ENCODE peak calls at places on chromosomes 11 and 22, in ten cellular contexts. S is germinal center; N is tibial artery; E is stimulated activated CD4-positive, alpha-beta T cell treated with anti-CD3 and anti-CD28 coated beads, Interleukin-1b, Interleukin-23, amount 100 ng/mL, for 24 hours; I is OCI-M1; J is ELR; U is AG20443; K is activated CD4-positive, alpha-beta T cell treated with anti-CD3 and anti-CD28 coated beads, Interleukin-2, amount 50 U/mL, for 24 hours; T is progenitor cell of endocrine pancreas; B is CD4-positive, alpha-beta T cell. O is an unnamed sample.

GRCh38 chr11:72144807-72145565 is 9.5 kb downstream of the FOLR3 start:
- DNase-seq in I (no peak), N (no peak), T (no peak), E (no peak), B (no peak), U (peak; percentile 47), S (no peak), K (no peak), J (peak; percentile 99), O (no peak)

GRCh38 chr11:1082346-1082727 is 7.7 kb downstream of the MUC2 start:
- DNase-seq in I (no peak), J (no peak), U (no peak), B (no peak), T (no peak), E (no peak), S (no peak), N (no peak), K (no peak), O (no peak)

GRCh38 chr11:100682247-100682969 is 4.7 kb upstream of the ARHGAP42 start:
- DNase-seq in S (peak; percentile 10), T (no peak), E (no peak), K (no peak), I (peak; percentile 35), J (peak; percentile 50), U (peak; percentile 48), N (no peak), B (no peak), O (no peak)

GRCh38 chr11:35304393-35304790 is 115.0 kb downstream of the SLC1A2 start:
- DNase-seq in K (no peak), I (no peak), S (no peak), T (no peak), J (peak; percentile 58), E (no peak), N (no peak), U (peak; percentile 54), B (no peak), O (no peak)

GRCh38 chr22:46421272-46421671 is 85.8 kb downstream of the TRMU start:
- DNase-seq in U (no peak), E (no peak), I (no peak), T (no peak), N (no peak), B (no peak), S (peak; percentile 16), K (no peak), J (no peak), O (peak; percentile 52)

GRCh38 chr11:134033276-134033675 is 35.6 kb upstream of the JAM3 start:
- DNase-seq in E (no peak), U (no peak), K (no peak), J (no peak), S (no peak), T (no peak), I (no peak), N (no peak), B (no peak), O (no peak)

GRCh38 chr22:37664249-37665101 is 6.0 kb downstream of the PDXP start:
- DNase-seq in B (no peak), E (no peak), T (no peak), N (no peak), K (no peak), J (no peak), I (no peak), U (no peak), S (no peak), O (no peak)

GRCh38 chr11:12433571-12434061 is 56.2 kb downstream of the PARVA start:
- DNase-seq in N (no peak), J (peak; percentile 70), E (no peak), I (no peak), K (no peak), S (no peak), B (no peak), U (peak; percentile 66), T (no peak), O (no peak)

GRCh38 chr22:37318255-37319109 is 36.2 kb downstream of the CYTH4 start:
- DNase-seq in U (no peak), I (no peak), J (no peak), E (no peak), S (no peak), N (no peak), T (no peak), K (no peak), B (no peak), O (no peak)

GRCh38 chr22:36399473-36399780 is 11.7 kb upstream of the MYH9 start:
- DNase-seq in B (no peak), E (no peak), K (no peak), I (no peak), S (no peak), J (no peak), U (no peak), N (no peak), T (no peak), O (no peak)

GRCh38 chr11:35539256-35539655 is 13.8 kb upstream of the PAMR1 start:
- DNase-seq in S (no peak), E (no peak), I (no peak), K (no peak), U (no peak), B (no peak), T (no peak), N (no peak), J (peak; percentile 45), O (no peak)

GRCh38 chr11:29937526-29937925 is 79.3 kb downstream of the KCNA4 start:
- DNase-seq in B (no peak), J (no peak), N (no peak), I (no peak), U (no peak), T (no peak), E (no peak), K (no peak), S (no peak), O (no peak)

GRCh38 chr11:62898027-62898426 is 17.3 kb downstream of the SLC3A2 start:
- DNase-seq in N (no peak), U (no peak), T (no peak), S (no peak), E (no peak), K (no peak), B (no peak), J (no peak), I (no peak), O (no peak)

GRCh38 chr11:112881461-112881860 is 79.8 kb upstream of the NCAM1 start:
- DNase-seq in B (no peak), S (no peak), K (no peak), T (peak; percentile 42), N (no peak), E (no peak), I (no peak), U (peak; percentile 87), J (peak; percentile 6), O (no peak)

GRCh38 chr11:117199061-117199915 is at the start of gene TAGLN:
- DNase-seq in E (no peak), T (no peak), B (no peak), S (no peak), I (no peak), U (peak; percentile 97), N (peak; percentile 88), J (peak; percentile 76), K (no peak), O (no peak)

GRCh38 chr11:46288451-46288850 is 11.0 kb downstream of the CREB3L1 start:
- DNase-seq in I (no peak), S (no peak), N (no peak), K (no peak), T (no peak), U (no peak), J (no peak), B (no peak), E (no peak), O (no peak)

GRCh38 chr11:107898270-107898669 is 30.0 kb upstream of the RAB39A start:
- DNase-seq in N (no peak), E (no peak), U (peak; percentile 66), B (no peak), K (no peak), J (peak; percentile 64), T (no peak), I (peak; percentile 1), S (no peak), O (no peak)

GRCh38 chr22:26894766-26895485 is 237.5 kb downstream of the MIAT start:
- DNase-seq in B (no peak), T (no peak), E (no peak), I (no peak), K (no peak), S (no peak), U (peak; percentile 89), J (peak; percentile 86), N (peak; percentile 49), O (no peak)

GRCh38 chr22:37229012-37229804 is 14.9 kb downstream of the RAC2 start:
- DNase-seq in K (no peak), B (peak; percentile 33), N (no peak), I (no peak), T (no peak), E (no peak), J (peak; percentile 90), S (no peak), U (peak; percentile 71), O (no peak)

GRCh38 chr22:32987081-32987631 is 71.0 kb downstream of the SYN3 start:
- DNase-seq in S (no peak), B (no peak), U (no peak), I (peak; percentile 59), J (no peak), K (no peak), N (no peak), E (no peak), T (no peak), O (no peak)

GRCh38 chr11:125621995-125622394 is 3.0 kb upstream of the CHEK1 start:
- DNase-seq in E (no peak), B (no peak), T (no peak), N (no peak), I (no peak), U (peak; percentile 16), J (peak; percentile 86), K (no peak), S (no peak), O (no peak)

GRCh38 chr11:134725939-134726639 is 314.0 kb upstream of the B3GAT1 start:
- DNase-seq in K (no peak), S (no peak), I (no peak), B (no peak), T (peak; percentile 41), E (no peak), N (no peak), U (no peak), J (no peak), O (no peak)

GRCh38 chr22:32106930-32107329 is 52.2 kb downstream of the C22orf42 start:
- DNase-seq in K (no peak), U (peak; percentile 45), T (peak; percentile 37), J (peak; percentile 11), B (no peak), N (no peak), E (no peak), S (no peak), I (peak; percentile 26), O (no peak)

GRCh38 chr11:79011357-79011756 is 429.5 kb downstream of the TENM4 start:
- DNase-seq in B (no peak), S (no peak), E (no peak), T (no peak), I (no peak), K (no peak), N (no peak), J (no peak), U (no peak), O (no peak)

GRCh38 chr11:35288817-35289541 is 130.4 kb downstream of the SLC1A2 start:
- DNase-seq in N (no peak), E (no peak), I (no peak), S (no peak), J (peak; percentile 89), B (no peak), T (no peak), K (no peak), U (peak; percentile 81), O (no peak)

GRCh38 chr11:112795142-112795815 is 165.9 kb upstream of the NCAM1 start:
- DNase-seq in E (no peak), J (peak; percentile 44), N (peak; percentile 48), K (no peak), S (peak; percentile 20), B (no peak), T (no peak), U (peak; percentile 56), I (peak; percentile 66), O (no peak)

GRCh38 chr11:68382358-68382998 is 70.1 kb downstream of the LRP5 start:
- DNase-seq in S (no peak), E (no peak), I (no peak), N (no peak), B (no peak), T (no peak), J (no peak), U (no peak), K (no peak), O (no peak)

GRCh38 chr11:19680824-19681368 is 31.7 kb upstream of the NAV2 start:
- DNase-seq in J (peak; percentile 47), K (no peak), S (no peak), E (no peak), U (no peak), B (no peak), I (no peak), T (no peak), N (no peak), O (no peak)

O was measured in CD8-positive, alpha-beta memory T cell.